ENCODE peak calls at places on chromosomes 11 and 22, in seven cellular contexts. E, A, Q, O, C, S and W are unnamed samples.

GRCh38 chr11:73295259-73295995 is 12.6 kb upstream of the ARHGEF17 start:
- DNase-seq in A (peak; percentile 91), O (no peak), E (peak; percentile 84), C (peak; percentile 90), Q (no peak), S (peak; percentile 67), W (peak; percentile 91)

GRCh38 chr11:63997104-63997700 is 11.0 kb downstream of the OTUB1 start:
- DNase-seq in A (no peak), O (no peak), Q (no peak), E (no peak), S (no peak), C (no peak), W (no peak)

GRCh38 chr11:69463181-69463891 is 18.1 kb upstream of the LINC01488 start:
- DNase-seq in O (peak; percentile 55), C (peak; percentile 57), Q (no peak), E (no peak), A (peak; percentile 80), S (no peak), W (no peak)

GRCh38 chr11:57641011-57641410 is 8.7 kb downstream of the YPEL4 start:
- DNase-seq in Q (no peak), C (peak; percentile 58), E (peak; percentile 45), S (no peak), A (no peak), O (no peak), W (peak; percentile 46)

GRCh38 chr22:39309881-39310714 is 9.3 kb downstream of the RPL3 start:
- DNase-seq in O (no peak), A (peak; percentile 58), C (no peak), S (no peak), Q (no peak), E (no peak), W (no peak)

GRCh38 chr11:60457576-60457975 is 1.9 kb downstream of the MS4A1 start:
- DNase-seq in C (no peak), Q (no peak), S (no peak), A (no peak), O (no peak), E (no peak), W (no peak)

GRCh38 chr22:24841261-24841660 is 35.2 kb downstream of the SGSM1 start:
- DNase-seq in A (no peak), O (no peak), E (no peak), C (no peak), Q (no peak), S (peak; percentile 38), W (no peak)

GRCh38 chr11:92226331-92227232 is 2.0 kb downstream of the FAT3 start:
- DNase-seq in Q (no peak), A (no peak), E (peak; percentile 77), C (peak; percentile 64), O (no peak), S (peak; percentile 11), W (peak; percentile 50)

GRCh38 chr22:23786261-23786710 is 480 bp upstream of the SMARCB1 start:
- DNase-seq in C (peak; percentile 13), Q (no peak), A (no peak), S (no peak), O (no peak), E (no peak), W (no peak)

GRCh38 chr11:70066628-70067027 is 11.5 kb upstream of the ANO1 start:
- DNase-seq in Q (peak; percentile 75), C (no peak), O (no peak), S (no peak), E (peak; percentile 21), A (no peak), W (no peak)

GRCh38 chr11:129093283-129093682 is 98.8 kb downstream of the ARHGAP32 start:
- DNase-seq in S (no peak), A (no peak), Q (no peak), C (no peak), O (no peak), E (no peak), W (no peak)

GRCh38 chr11:132125855-132126841 is 755.7 kb downstream of the NTM start:
- DNase-seq in C (peak; percentile 56), Q (no peak), S (no peak), O (no peak), A (peak; percentile 26), E (peak; percentile 45), W (peak; percentile 5)

GRCh38 chr22:46132830-46133587 is 17.3 kb upstream of the PPARA start:
- DNase-seq in Q (no peak), S (no peak), E (no peak), A (no peak), O (no peak), C (no peak), W (no peak)

GRCh38 chr11:95715777-95716241 is 73.8 kb downstream of the FAM76B start:
- DNase-seq in C (no peak), Q (no peak), S (no peak), E (no peak), A (no peak), O (no peak), W (no peak)

GRCh38 chr11:62911137-62912130 is 9.7 kb downstream of the CHRM1 start:
- DNase-seq in E (no peak), O (no peak), A (no peak), C (no peak), Q (no peak), S (no peak), W (no peak)

GRCh38 chr11:30216534-30216933 is 14.3 kb upstream of the FSHB start:
- DNase-seq in Q (no peak), A (no peak), C (no peak), E (no peak), O (no peak), S (no peak), W (no peak)

DNA sequence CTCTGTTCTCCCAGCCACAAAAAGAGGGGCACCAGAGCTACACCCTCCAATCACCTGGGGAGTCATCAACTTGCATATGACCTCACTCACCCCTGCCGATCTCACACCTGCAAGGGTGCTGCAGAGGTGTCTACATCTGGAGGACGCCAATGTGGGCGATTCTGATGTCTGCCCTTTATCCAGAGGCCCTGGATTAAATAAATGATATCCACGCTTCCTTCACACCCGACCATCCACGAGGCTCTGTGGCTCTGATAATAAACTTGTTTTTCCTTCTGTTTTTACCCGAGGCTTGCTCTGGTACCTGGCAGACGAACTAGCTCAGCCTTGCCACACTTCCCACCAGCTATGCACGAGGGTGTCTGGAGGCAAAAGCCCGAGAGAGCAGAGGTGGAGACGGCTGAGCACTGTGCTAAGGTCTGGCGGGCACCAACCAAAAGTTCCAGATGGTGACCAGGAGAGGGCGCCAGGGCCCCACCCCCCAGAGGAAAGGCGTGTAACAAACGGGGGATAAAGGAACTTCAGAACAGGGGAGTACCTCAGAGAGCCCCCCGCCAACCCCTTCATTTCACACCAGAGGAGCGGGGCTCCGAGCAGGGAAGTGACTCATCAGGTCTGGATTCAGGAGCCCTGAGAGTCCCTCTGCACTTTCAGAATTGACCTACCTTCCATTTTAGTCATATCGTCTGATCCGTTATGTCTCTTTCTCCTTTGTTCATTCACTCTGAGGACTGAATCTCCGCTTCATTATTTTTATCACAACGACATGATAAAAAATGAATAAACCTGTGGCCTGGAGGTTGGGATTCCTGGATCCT is 13.5 kb downstream of the SCN3B start:
- DNase-seq in C (peak; percentile 76), Q (no peak), O (no peak), A (peak; percentile 17), E (peak; percentile 77), S (peak; percentile 53), W (peak; percentile 52)
- TF ChIP-seq CTCF in C (peak; percentile 91), Q (peak; percentile 55), O (peak; percentile 82), A (peak; percentile 75), E (peak; percentile 94), S (peak; percentile 63), W (peak; percentile 88)

DNA sequence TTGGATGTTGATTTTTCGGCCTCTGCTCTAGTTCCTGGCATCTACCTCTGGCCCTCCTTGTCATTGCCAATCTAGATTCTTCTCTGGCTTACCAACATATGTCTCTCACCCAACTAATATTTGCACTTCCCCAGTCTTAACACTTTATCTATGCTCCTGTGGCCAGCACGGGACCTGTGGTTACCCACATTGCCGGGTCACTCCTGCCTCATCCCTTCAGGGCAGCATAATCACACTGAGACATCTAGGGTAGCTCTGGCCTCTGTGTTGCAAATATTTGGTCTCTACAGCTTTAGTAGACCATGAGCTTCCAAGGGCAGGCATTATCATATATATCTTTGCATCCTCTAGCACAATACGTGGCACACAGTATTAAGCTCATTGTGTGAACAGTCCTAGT is 182.0 kb upstream of the ARHGAP20 start:
- DNase-seq in Q (no peak), O (no peak), E (no peak), A (no peak), S (no peak), C (no peak), W (no peak)
- TF ChIP-seq CTCF in Q (no peak), O (no peak), E (no peak), A (no peak), S (no peak), C (no peak), W (no peak)

GRCh38 chr22:43228330-43228729 is 41.4 kb upstream of the TTLL12 start:
- DNase-seq in S (no peak), E (peak; percentile 82), Q (no peak), O (no peak), A (peak; percentile 10), C (peak; percentile 79), W (peak; percentile 65)
- TF ChIP-seq CTCF in S (no peak), E (peak; percentile 82), Q (peak; percentile 7), O (peak; percentile 30), A (peak; percentile 40), C (peak; percentile 51), W (peak; percentile 47)

GRCh38 chr11:17692931-17693330 is 26.4 kb upstream of the MYOD1 start:
- DNase-seq in O (no peak), A (no peak), S (no peak), Q (no peak), C (no peak), E (no peak), W (no peak)
- TF ChIP-seq CTCF in O (no peak), A (no peak), S (no peak), Q (no peak), C (no peak), E (no peak), W (no peak)